ENCODE peak calls at places on chromosomes 6 and 20, in five cellular contexts. E is AML-193; C is non-pigmented ciliary epithelial cell; M is gastrocnemius medialis; T is activated T-helper 1 cell treated with anti-CD3 and anti-CD28 coated beads, Interleukin-12 subunit alpha, Interleukin-12 subunit beta, Interleukin-2, Interleukin-4 antibody, amounts not matched to agents 30 ng/mL and 10 ng/mL and 1 ng/mL, durations not matched to agents 14 hours and 24 hours and 36 hours. L is an unnamed sample.

GRCh38 chr6:145148392-145149175 is 586.7 kb downstream of the EPM2A start:
- DNase-seq in T (no peak), M (peak), C (peak), E (peak), L (no peak)

GRCh38 chr6:158705386-158706126 is 55.7 kb downstream of the SYTL3 start:
- DNase-seq in C (no peak), M (no peak), E (no peak), T (no peak), L (no peak)

GRCh38 chr6:16836186-16836981 is 75.1 kb upstream of the ATXN1 start:
- DNase-seq in T (no peak), E (no peak), M (no peak), C (no peak), L (no peak)

GRCh38 chr6:157443066-157443800 is 62.2 kb downstream of the ZDHHC14 start:
- DNase-seq in M (no peak), C (peak), T (no peak), E (no peak), L (no peak)

GRCh38 chr20:10848810-10849370 is 175.1 kb upstream of the JAG1 start:
- DNase-seq in T (no peak), C (peak), M (peak), E (no peak), L (no peak)

GRCh38 chr6:25366785-25367657 is 87.8 kb downstream of the CARMIL1 start:
- DNase-seq in M (no peak), C (no peak), E (no peak), T (peak), L (peak)

GRCh38 chr20:63696311-63696627 is 183 bp upstream of the TNFRSF6B start:
- DNase-seq in M (no peak), C (no peak), E (no peak), T (no peak), L (no peak)

GRCh38 chr20:62801284-62802010 is 3.2 kb upstream of the OGFR start:
- DNase-seq in T (no peak), C (no peak), E (no peak), M (no peak), L (no peak)

GRCh38 chr6:139380168-139380567 is 5.7 kb upstream of the CITED2 start:
- DNase-seq in M (no peak), C (no peak), T (no peak), E (no peak), L (no peak)

GRCh38 chr6:43953794-43954310 is 173.4 kb downstream of the MRPL14 start:
- DNase-seq in C (no peak), M (peak), E (no peak), T (no peak), L (no peak)

GRCh38 chr6:128327890-128328289 is 192.5 kb downstream of the PTPRK start:
- DNase-seq in M (no peak), C (no peak), T (peak), E (peak), L (peak)

GRCh38 chr20:40563296-40563950 is 125.6 kb downstream of the MAFB start:
- DNase-seq in C (no peak), E (no peak), M (peak), T (no peak), L (no peak)

GRCh38 chr6:110042670-110043296 is 64.7 kb downstream of the GPR6 start:
- DNase-seq in M (no peak), C (no peak), E (no peak), T (no peak), L (no peak)

GRCh38 chr6:33886673-33887144 is 82.9 kb upstream of the MLN start:
- DNase-seq in E (no peak), M (peak), T (peak), C (no peak), L (no peak)

GRCh38 chr6:146041282-146041681 is 12.4 kb downstream of the GRM1 start:
- DNase-seq in E (peak), C (no peak), T (no peak), M (no peak), L (no peak)

GRCh38 chr6:142478117-142478516 is 176.3 kb downstream of the ADGRG6 start:
- DNase-seq in E (peak), M (no peak), T (no peak), C (peak), L (peak)

GRCh38 chr6:105993341-105993740 is 92.8 kb upstream of the PRDM1 start:
- DNase-seq in C (no peak), T (no peak), E (no peak), M (no peak), L (no peak)

GRCh38 chr6:22906091-22906549 is 336.8 kb downstream of the HDGFL1 start:
- DNase-seq in E (no peak), T (no peak), C (no peak), M (no peak), L (no peak)

GRCh38 chr6:170044836-170045562 is 245.9 kb downstream of the DLL1 start:
- DNase-seq in C (no peak), M (no peak), E (no peak), T (no peak), L (no peak)

L was measured in GDM1.